ENCODE peak calls at places on chromosomes 12 and 14, in eight cellular contexts. One of them, this sample, is unnamed.

GRCh38 chr12:41288188-41288811 is 100.2 kb downstream of the PDZRN4 start:
- DNase-seq in heart left ventricle: no peak
- DNase-seq in K562: no peak
- DNase-seq in AG04450: no peak
- DNase-seq in mucosa of descending colon: no peak
- DNase-seq in BE2C: no peak
- DNase-seq in fibroblast of mammary gland: no peak
- DNase-seq in IMR-90: no peak
- DNase-seq in this sample: no peak

GRCh38 chr12:46332260-46332659 is 40.3 kb downstream of the SLC38A2 start:
- DNase-seq in heart left ventricle: no peak
- DNase-seq in K562: no peak
- DNase-seq in AG04450: no peak
- DNase-seq in mucosa of descending colon: no peak
- DNase-seq in BE2C: no peak
- DNase-seq in fibroblast of mammary gland: peak; percentile 43
- DNase-seq in IMR-90: peak; percentile 77
- DNase-seq in this sample: no peak

GRCh38 chr12:26939192-26939832 is 1.0 kb downstream of the FGFR1OP2 start:
- DNase-seq in heart left ventricle: no peak
- DNase-seq in K562: peak; percentile 37
- DNase-seq in AG04450: no peak
- DNase-seq in mucosa of descending colon: no peak
- DNase-seq in BE2C: no peak
- DNase-seq in fibroblast of mammary gland: peak; percentile 49
- DNase-seq in IMR-90: peak; percentile 31
- DNase-seq in this sample: no peak

GRCh38 chr14:51651388-51652167 is at the start of gene FRMD6:
- DNase-seq in heart left ventricle: peak; percentile 91
- DNase-seq in K562: peak; percentile 83
- DNase-seq in AG04450: peak; percentile 70
- DNase-seq in mucosa of descending colon: peak; percentile 91
- DNase-seq in BE2C: peak; percentile 90
- DNase-seq in fibroblast of mammary gland: peak; percentile 81
- DNase-seq in IMR-90: peak; percentile 90
- DNase-seq in this sample: peak; percentile 85

GRCh38 chr14:69349091-69349777 is 48.9 kb downstream of the ERH start:
- DNase-seq in heart left ventricle: no peak
- DNase-seq in K562: no peak
- DNase-seq in AG04450: no peak
- DNase-seq in mucosa of descending colon: no peak
- DNase-seq in BE2C: no peak
- DNase-seq in fibroblast of mammary gland: no peak
- DNase-seq in IMR-90: no peak
- DNase-seq in this sample: no peak

GRCh38 chr14:36515105-36515593 is 4.9 kb downstream of the NKX2-1 start:
- DNase-seq in heart left ventricle: no peak
- DNase-seq in K562: no peak
- DNase-seq in AG04450: no peak
- DNase-seq in mucosa of descending colon: no peak
- DNase-seq in BE2C: no peak
- DNase-seq in fibroblast of mammary gland: no peak
- DNase-seq in IMR-90: no peak
- DNase-seq in this sample: no peak

GRCh38 chr12:48454675-48455074 is 17.7 kb upstream of the ANP32D start:
- DNase-seq in heart left ventricle: no peak
- DNase-seq in K562: peak; percentile 47
- DNase-seq in AG04450: no peak
- DNase-seq in mucosa of descending colon: no peak
- DNase-seq in BE2C: no peak
- DNase-seq in fibroblast of mammary gland: peak; percentile 57
- DNase-seq in IMR-90: peak; percentile 8
- DNase-seq in this sample: no peak

GRCh38 chr12:72296389-72296788 is 24.2 kb downstream of the TRHDE start:
- DNase-seq in heart left ventricle: no peak
- DNase-seq in K562: no peak
- DNase-seq in AG04450: peak; percentile 67
- DNase-seq in mucosa of descending colon: no peak
- DNase-seq in BE2C: no peak
- DNase-seq in fibroblast of mammary gland: peak; percentile 65
- DNase-seq in IMR-90: peak; percentile 91
- DNase-seq in this sample: no peak

GRCh38 chr14:79093542-79093941 is 923.4 kb downstream of the NRXN3 start:
- DNase-seq in heart left ventricle: no peak
- DNase-seq in K562: no peak
- DNase-seq in AG04450: no peak
- DNase-seq in mucosa of descending colon: no peak
- DNase-seq in BE2C: no peak
- DNase-seq in fibroblast of mammary gland: no peak
- DNase-seq in IMR-90: no peak
- DNase-seq in this sample: no peak

GRCh38 chr12:69555461-69555860 is 29.8 kb upstream of the CCT2 start:
- DNase-seq in heart left ventricle: no peak
- DNase-seq in K562: no peak
- DNase-seq in AG04450: peak; percentile 94
- DNase-seq in mucosa of descending colon: no peak
- DNase-seq in BE2C: no peak
- DNase-seq in fibroblast of mammary gland: peak; percentile 92
- DNase-seq in IMR-90: peak; percentile 98
- DNase-seq in this sample: no peak

GRCh38 chr12:124898200-124898950 is 16.1 kb downstream of the UBC start:
- DNase-seq in heart left ventricle: peak; percentile 45
- DNase-seq in K562: peak; percentile 57
- DNase-seq in AG04450: no peak
- DNase-seq in mucosa of descending colon: peak; percentile 65
- DNase-seq in BE2C: peak; percentile 67
- DNase-seq in fibroblast of mammary gland: peak; percentile 53
- DNase-seq in IMR-90: no peak
- DNase-seq in this sample: peak; percentile 63

GRCh38 chr12:39612250-39612649 is 7.4 kb downstream of the ABCD2 start:
- DNase-seq in heart left ventricle: no peak
- DNase-seq in K562: no peak
- DNase-seq in AG04450: no peak
- DNase-seq in mucosa of descending colon: no peak
- DNase-seq in BE2C: no peak
- DNase-seq in fibroblast of mammary gland: no peak
- DNase-seq in IMR-90: no peak
- DNase-seq in this sample: no peak

GRCh38 chr14:105095236-105095805 is 30.1 kb upstream of the GPR132 start:
- DNase-seq in heart left ventricle: no peak
- DNase-seq in K562: no peak
- DNase-seq in AG04450: no peak
- DNase-seq in mucosa of descending colon: no peak
- DNase-seq in BE2C: no peak
- DNase-seq in fibroblast of mammary gland: no peak
- DNase-seq in IMR-90: no peak
- DNase-seq in this sample: no peak

GRCh38 chr12:96103067-96103650 is 67.8 kb upstream of the LTA4H start:
- DNase-seq in heart left ventricle: peak; percentile 41
- DNase-seq in K562: no peak
- DNase-seq in AG04450: no peak
- DNase-seq in mucosa of descending colon: no peak
- DNase-seq in BE2C: peak; percentile 48
- DNase-seq in fibroblast of mammary gland: no peak
- DNase-seq in IMR-90: no peak
- DNase-seq in this sample: no peak

DNA sequence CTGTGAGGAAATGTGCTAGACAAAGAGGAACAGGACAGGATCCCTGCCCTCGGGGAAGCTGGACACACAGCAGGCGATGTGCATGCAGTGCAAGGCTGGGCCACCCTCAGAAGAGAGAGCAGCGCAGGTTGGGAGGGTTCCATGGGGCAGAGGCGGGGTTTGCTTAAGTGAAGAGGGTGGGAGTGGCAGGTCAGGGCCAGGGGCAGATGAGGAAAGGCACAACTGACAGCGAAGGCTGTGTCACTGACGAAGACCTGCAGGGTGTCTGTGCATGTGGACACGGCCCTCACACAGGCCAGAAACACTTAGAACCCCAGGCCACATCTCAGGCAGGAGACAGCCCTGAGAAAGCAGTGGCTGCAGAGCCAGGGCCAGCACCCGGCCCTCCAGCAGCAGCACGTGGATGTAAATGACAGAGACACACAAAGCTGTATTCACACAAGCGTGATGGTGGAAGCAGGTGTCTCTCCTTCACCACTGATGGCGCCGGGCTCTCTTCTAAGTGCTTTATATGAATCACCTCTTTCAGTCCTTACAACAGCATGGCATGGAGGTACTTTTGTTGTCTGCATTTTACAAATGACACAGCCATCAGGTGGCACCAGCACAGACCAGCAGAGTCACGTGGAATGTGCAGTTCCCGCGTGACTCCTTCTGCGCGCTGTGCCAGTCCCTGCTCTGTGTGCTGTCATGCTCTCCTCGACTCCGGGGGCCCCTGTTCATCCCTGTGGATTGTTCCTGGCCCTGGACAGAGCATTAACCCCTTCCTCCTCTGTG is 54.5 kb downstream of the TSPAN11 start:
- DNase-seq in heart left ventricle: peak; percentile 30
- DNase-seq in K562: no peak
- DNase-seq in AG04450: no peak
- DNase-seq in mucosa of descending colon: no peak
- DNase-seq in BE2C: no peak
- DNase-seq in fibroblast of mammary gland: no peak
- DNase-seq in IMR-90: no peak
- DNase-seq in this sample: peak; percentile 61
- H3K4me3 ChIP-seq in heart left ventricle: no peak overlapping the region
- H3K4me3 ChIP-seq in K562: no peak overlapping the region
- H3K4me3 ChIP-seq in AG04450: no peak overlapping the region
- H3K4me3 ChIP-seq in mucosa of descending colon: no peak overlapping the region
- H3K4me3 ChIP-seq in BE2C: no peak overlapping the region
- H3K4me3 ChIP-seq in fibroblast of mammary gland: no peak overlapping the region
- H3K4me3 ChIP-seq in IMR-90: no peak overlapping the region
- H3K4me3 ChIP-seq in this sample: no peak overlapping the region

GRCh38 chr14:77761205-77761931 is 412 bp upstream of the SNW1 start:
- DNase-seq in heart left ventricle: peak; percentile 36
- DNase-seq in K562: peak; percentile 68
- DNase-seq in AG04450: no peak
- DNase-seq in mucosa of descending colon: no peak
- DNase-seq in BE2C: peak; percentile 47
- DNase-seq in fibroblast of mammary gland: peak; percentile 93
- DNase-seq in IMR-90: peak; percentile 36
- DNase-seq in this sample: no peak
- TF ChIP-seq CTCF in heart left ventricle: no peak
- TF ChIP-seq CTCF in K562: peak; percentile 44
- TF ChIP-seq CTCF in AG04450: peak; percentile 43
- TF ChIP-seq CTCF in mucosa of descending colon: no peak
- TF ChIP-seq CTCF in BE2C: peak; percentile 61
- TF ChIP-seq CTCF in fibroblast of mammary gland: peak; percentile 36
- TF ChIP-seq CTCF in IMR-90: peak; percentile 33
- TF ChIP-seq CTCF in this sample: no peak

DNA sequence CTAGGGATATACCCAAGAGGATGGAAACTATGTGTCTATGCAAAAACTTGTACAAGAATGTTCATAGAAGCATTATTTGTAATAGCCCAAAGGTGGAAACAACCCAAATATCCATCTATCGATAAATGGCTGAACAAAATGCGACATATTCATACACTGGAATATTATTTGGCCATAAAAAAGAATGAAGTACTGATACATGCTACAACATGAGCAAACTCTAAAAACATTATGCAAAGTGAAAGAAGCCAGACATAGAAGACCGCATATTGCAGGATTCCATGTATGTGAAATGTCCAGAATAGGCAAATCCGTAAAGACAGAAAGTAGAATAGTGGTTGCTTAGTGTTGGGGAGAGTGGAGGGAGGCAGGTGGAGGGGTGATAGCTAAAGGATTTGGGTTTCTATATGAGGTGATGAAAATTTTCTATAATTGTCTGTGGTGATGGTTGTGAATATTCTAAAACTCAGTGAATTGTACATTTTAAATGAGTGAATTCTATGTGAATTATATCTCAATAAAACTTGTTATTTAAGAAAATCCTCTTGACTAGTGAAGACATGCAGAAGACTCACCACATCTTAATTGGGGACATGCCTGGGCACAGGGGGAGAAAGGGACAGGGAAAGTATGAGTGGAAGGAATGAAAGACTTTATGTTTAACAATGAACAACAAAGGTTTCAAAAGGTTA is 29.8 kb upstream of the SELPLG start:
- DNase-seq in heart left ventricle: no peak
- DNase-seq in K562: no peak
- DNase-seq in AG04450: no peak
- DNase-seq in mucosa of descending colon: no peak
- DNase-seq in BE2C: no peak
- DNase-seq in fibroblast of mammary gland: no peak
- DNase-seq in IMR-90: no peak
- DNase-seq in this sample: no peak
- H3K4me3 ChIP-seq in heart left ventricle: no peak overlapping the region
- H3K4me3 ChIP-seq in K562: no peak overlapping the region
- H3K4me3 ChIP-seq in AG04450: no peak overlapping the region
- H3K4me3 ChIP-seq in mucosa of descending colon: no peak overlapping the region
- H3K4me3 ChIP-seq in BE2C: no peak overlapping the region
- H3K4me3 ChIP-seq in fibroblast of mammary gland: no peak overlapping the region
- H3K4me3 ChIP-seq in IMR-90: no peak overlapping the region
- H3K4me3 ChIP-seq in this sample: no peak overlapping the region

DNA sequence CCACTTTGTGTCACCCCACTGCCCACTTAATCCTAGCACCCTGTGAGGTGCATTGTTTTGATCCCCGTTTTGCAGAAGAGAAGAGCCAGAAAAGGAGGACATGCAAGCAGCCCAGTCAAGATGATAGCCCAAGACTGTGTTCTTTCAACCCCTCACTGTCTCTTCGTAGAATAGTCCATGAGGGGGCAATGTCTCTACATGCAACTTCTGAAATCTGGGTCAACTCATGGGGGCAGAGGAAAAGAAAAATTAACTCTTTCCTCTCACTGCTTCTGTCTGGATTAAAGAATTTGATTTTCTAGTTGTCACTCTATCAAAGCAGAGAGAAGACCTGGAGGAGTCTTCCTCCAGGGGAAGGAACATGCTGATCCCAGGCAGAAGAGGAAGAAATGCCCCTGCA is 229.6 kb upstream of the NOS1 start:
- DNase-seq in heart left ventricle: no peak
- DNase-seq in K562: no peak
- DNase-seq in AG04450: no peak
- DNase-seq in mucosa of descending colon: no peak
- DNase-seq in BE2C: no peak
- DNase-seq in fibroblast of mammary gland: no peak
- DNase-seq in IMR-90: no peak
- DNase-seq in this sample: no peak
- TF ChIP-seq CTCF in heart left ventricle: no peak
- TF ChIP-seq CTCF in K562: no peak
- TF ChIP-seq CTCF in AG04450: no peak
- TF ChIP-seq CTCF in mucosa of descending colon: no peak
- TF ChIP-seq CTCF in BE2C: no peak
- TF ChIP-seq CTCF in fibroblast of mammary gland: no peak
- TF ChIP-seq CTCF in IMR-90: no peak
- TF ChIP-seq CTCF in this sample: no peak

This sample was measured in left lung.